ENCODE peak calls at places on chromosomes 2 and 18, in four cellular contexts. P, Y, Q and Z are unnamed samples.

GRCh38 chr2:205352593-205352992 is 329.7 kb upstream of the NRP2 start:
- DNase-seq in P (no peak), Y (peak; percentile 41), Q (no peak), Z (no peak)

GRCh38 chr2:144376926-144377325 is 143.0 kb downstream of the ZEB2 start:
- DNase-seq in P (no peak), Y (peak; percentile 76), Q (no peak), Z (no peak)

GRCh38 chr2:191302459-191303155 is 57.4 kb downstream of the MYO1B start:
- DNase-seq in P (peak; percentile 46), Y (no peak), Q (no peak), Z (no peak)

GRCh38 chr2:41782306-41783158 is 265.3 kb upstream of the PKDCC start:
- DNase-seq in P (peak; percentile 46), Y (peak; percentile 13), Q (no peak), Z (peak; percentile 22)

GRCh38 chr18:22934789-22935188 is 1.7 kb downstream of the RBBP8 start:
- DNase-seq in P (no peak), Y (no peak), Q (no peak), Z (no peak)

GRCh38 chr18:10726198-10727068 is 200.6 kb downstream of the NAPG start:
- DNase-seq in P (peak; percentile 57), Y (no peak), Q (no peak), Z (peak; percentile 46)

GRCh38 chr2:107467414-107467813 is 359.3 kb upstream of the RGPD4 start:
- DNase-seq in P (no peak), Y (no peak), Q (no peak), Z (no peak)

GRCh38 chr2:75605770-75606535 is 40.6 kb upstream of the MRPL19 start:
- DNase-seq in P (no peak), Y (peak; percentile 99), Q (no peak), Z (no peak)

GRCh38 chr18:48832961-48833700 is 117.6 kb downstream of the SMAD7 start:
- DNase-seq in P (peak; percentile 73), Y (peak; percentile 96), Q (peak; percentile 60), Z (no peak)

GRCh38 chr2:172085460-172086159 is at the start of gene DLX1:
- DNase-seq in P (no peak), Y (no peak), Q (no peak), Z (no peak)

GRCh38 chr2:68925298-68925885 is 27.3 kb downstream of the GKN2 start:
- DNase-seq in P (peak; percentile 55), Y (peak; percentile 45), Q (no peak), Z (peak; percentile 3)

GRCh38 chr2:241822264-241822623 is 13.3 kb downstream of the NEU4 start:
- DNase-seq in P (no peak), Y (no peak), Q (no peak), Z (no peak)

GRCh38 chr2:17471979-17472378 is 46.3 kb downstream of the RAD51AP2 start:
- DNase-seq in P (no peak), Y (no peak), Q (no peak), Z (no peak)

GRCh38 chr2:182444806-182445205 is 18.0 kb upstream of the PDE1A start:
- DNase-seq in P (no peak), Y (peak; percentile 41), Q (no peak), Z (no peak)

GRCh38 chr18:63016270-63016669 is 300.9 kb downstream of the PHLPP1 start:
- DNase-seq in P (peak; percentile 56), Y (peak; percentile 43), Q (no peak), Z (peak; percentile 37)

GRCh38 chr2:55609931-55610578 is 7.4 kb downstream of the PPP4R3B start:
- DNase-seq in P (no peak), Y (no peak), Q (no peak), Z (no peak)

GRCh38 chr2:42895134-42895795 is 102.9 kb upstream of the HAAO start:
- DNase-seq in P (no peak), Y (no peak), Q (no peak), Z (no peak)

GRCh38 chr18:49685231-49685942 is 123.5 kb downstream of the LIPG start:
- DNase-seq in P (peak; percentile 7), Y (peak; percentile 51), Q (no peak), Z (no peak)

GRCh38 chr2:37156071-37156856 is 516 bp downstream of the EIF2AK2 start:
- DNase-seq in P (peak; percentile 46), Y (peak; percentile 70), Q (peak; percentile 74), Z (no peak)

GRCh38 chr2:179701524-179702110 is 159.8 kb downstream of the ZNF385B start:
- DNase-seq in P (no peak), Y (no peak), Q (no peak), Z (no peak)

GRCh38 chr18:38807915-38808314 is 1242.3 kb upstream of the CELF4 start:
- DNase-seq in P (no peak), Y (no peak), Q (no peak), Z (no peak)

GRCh38 chr18:40055262-40055661 is 1899.8 kb upstream of the PIK3C3 start:
- DNase-seq in P (no peak), Y (peak; percentile 8), Q (no peak), Z (no peak)

GRCh38 chr2:63856302-63856600 is 14.6 kb downstream of the UGP2 start:
- DNase-seq in P (no peak), Y (no peak), Q (no peak), Z (no peak)

GRCh38 chr18:26909599-26910290 is 44.2 kb upstream of the AQP4 start:
- DNase-seq in P (no peak), Y (no peak), Q (no peak), Z (no peak)

GRCh38 chr2:217653240-217653639 is 349.6 kb downstream of the TNS1 start:
- DNase-seq in P (peak; percentile 37), Y (peak; percentile 89), Q (peak; percentile 81), Z (no peak)

GRCh38 chr2:204483497-204484164 is 61.6 kb upstream of the PARD3B start:
- DNase-seq in P (peak; percentile 17), Y (no peak), Q (no peak), Z (no peak)

GRCh38 chr2:48600204-48600813 is 17.3 kb upstream of the GTF2A1L start:
- DNase-seq in P (peak; percentile 41), Y (peak; percentile 27), Q (no peak), Z (no peak)

GRCh38 chr2:20065885-20066602 is 14.6 kb upstream of the LAPTM4A start:
- DNase-seq in P (peak; percentile 79), Y (peak; percentile 65), Q (no peak), Z (no peak)

GRCh38 chr2:221077241-221077640 is 494.9 kb downstream of the EPHA4 start:
- DNase-seq in P (no peak), Y (no peak), Q (no peak), Z (no peak)

GRCh38 chr18:79954791-79955190 is 3.3 kb upstream of the SLC66A2 start:
- DNase-seq in P (no peak), Y (no peak), Q (no peak), Z (no peak)

GRCh38 chr2:143697744-143698143 is 568.5 kb downstream of the ARHGAP15 start:
- DNase-seq in P (no peak), Y (no peak), Q (no peak), Z (no peak)

GRCh38 chr2:40281021-40281940 is 170.6 kb downstream of the SLC8A1 start:
- DNase-seq in P (no peak), Y (peak; percentile 90), Q (no peak), Z (no peak)

GRCh38 chr18:69758458-69758857 is 189.2 kb downstream of the CD226 start:
- DNase-seq in P (no peak), Y (peak; percentile 81), Q (no peak), Z (no peak)

GRCh38 chr2:232502901-232503791 is 15.5 kb upstream of the ECEL1 start:
- DNase-seq in P (peak; percentile 23), Y (peak; percentile 38), Q (no peak), Z (peak; percentile 54)

GRCh38 chr2:189658281-189658680 is 3.0 kb upstream of the ASNSD1 start:
- DNase-seq in P (no peak), Y (no peak), Q (no peak), Z (no peak)

GRCh38 chr2:68790600-68790999 is 56.0 kb downstream of the ARHGAP25 start:
- DNase-seq in P (no peak), Y (no peak), Q (no peak), Z (no peak)

GRCh38 chr2:5921081-5921642 is 229.0 kb downstream of the SOX11 start:
- DNase-seq in P (no peak), Y (no peak), Q (no peak), Z (no peak)

GRCh38 chr2:215410932-215411285 is 25.0 kb downstream of the FN1 start:
- DNase-seq in P (peak; percentile 28), Y (peak; percentile 98), Q (no peak), Z (no peak)

GRCh38 chr2:70715161-70715985 is 52.6 kb downstream of the ADD2 start:
- DNase-seq in P (no peak), Y (no peak), Q (peak; percentile 30), Z (no peak)